ENCODE peak calls at places on chromosomes 5 and 9, in seven cellular contexts. V, D, T, I, M, A and K are unnamed samples.

GRCh38 chr9:35682520-35682919 is 7.2 kb downstream of the TPM2 start:
- DNase-seq in V (no peak), D (no peak), T (no peak), I (no peak), M (no peak), A (no peak), K (no peak)

GRCh38 chr5:76406014-76406413 is 2.9 kb downstream of the IQGAP2 start:
- DNase-seq in V (no peak), D (no peak), T (no peak), I (no peak), M (no peak), A (no peak), K (no peak)

GRCh38 chr5:172775326-172776234 is 4.6 kb upstream of the DUSP1 start:
- DNase-seq in V (peak), D (peak), T (no peak), I (peak), M (no peak), A (no peak), K (no peak)

GRCh38 chr5:129372025-129372424 is 88.1 kb upstream of the ADAMTS19 start:
- DNase-seq in V (no peak), D (no peak), T (no peak), I (no peak), M (no peak), A (no peak), K (no peak)

GRCh38 chr5:8864053-8864452 is 681.8 kb downstream of the SEMA5A start:
- DNase-seq in V (peak), D (peak), T (no peak), I (no peak), M (no peak), A (no peak), K (peak)

GRCh38 chr9:136886610-136887597 is 588 bp downstream of the TRAF2 start:
- DNase-seq in V (peak), D (peak), T (peak), I (peak), M (peak), A (no peak), K (peak)

GRCh38 chr9:136587145-136587943 is 41.5 kb upstream of the NOTCH1 start:
- DNase-seq in V (peak), D (peak), T (no peak), I (peak), M (no peak), A (no peak), K (no peak)

GRCh38 chr5:28648108-28648507 is 1609.7 kb upstream of the CDH9 start:
- DNase-seq in V (no peak), D (no peak), T (no peak), I (no peak), M (no peak), A (no peak), K (no peak)

GRCh38 chr5:93572101-93572772 is 8.8 kb downstream of the NR2F1-AS1 start:
- DNase-seq in V (no peak), D (no peak), T (no peak), I (peak), M (peak), A (no peak), K (no peak)